ENCODE peak calls at places on chromosomes 16 and 17, in four cellular contexts. L is HepG2, O is HCT116, T is Panc1. E is an unnamed sample.

GRCh38 chr17:55273579-55274370 is 9.0 kb downstream of the HLF start:
- DNase-seq in L (no peak), O (no peak), T (no peak), E (no peak)

GRCh38 chr17:82737981-82738877 is 2.8 kb downstream of the FN3K start:
- DNase-seq in L (peak; percentile 98), O (no peak), T (no peak), E (peak; percentile 52)

GRCh38 chr17:80649672-80650338 is 105.2 kb downstream of the RPTOR start:
- DNase-seq in L (peak; percentile 77), O (peak; percentile 63), T (no peak), E (peak; percentile 74)

GRCh38 chr17:19727466-19728113 is 11.2 kb upstream of the SLC47A2 start:
- DNase-seq in L (no peak), O (no peak), T (no peak), E (no peak)

GRCh38 chr17:10119203-10120112 is 78.9 kb downstream of the GAS7 start:
- DNase-seq in L (no peak), O (peak; percentile 90), T (no peak), E (no peak)

GRCh38 chr17:47265983-47266541 is 12.4 kb downstream of the ITGB3 start:
- DNase-seq in L (peak; percentile 48), O (no peak), T (no peak), E (peak; percentile 57)

GRCh38 chr16:10080031-10080772 is 102.0 kb downstream of the GRIN2A start:
- DNase-seq in L (no peak), O (peak; percentile 15), T (peak; percentile 38), E (peak; percentile 14)

GRCh38 chr17:77076046-77076882 is 64.5 kb upstream of the SEC14L1 start:
- DNase-seq in L (no peak), O (no peak), T (no peak), E (no peak)

GRCh38 chr16:66953462-66954096 is 7.5 kb upstream of the CES3 start:
- DNase-seq in L (no peak), O (no peak), T (no peak), E (no peak)

GRCh38 chr16:26382607-26383006 is 684.1 kb upstream of the C16orf82 start:
- DNase-seq in L (no peak), O (no peak), T (no peak), E (no peak)

GRCh38 chr16:51880776-51881175 is 666.2 kb downstream of the TOX3 start:
- DNase-seq in L (no peak), O (no peak), T (peak; percentile 78), E (no peak)

GRCh38 chr16:86252596-86252995 is 257.7 kb upstream of the FOXF1 start:
- DNase-seq in L (no peak), O (peak; percentile 42), T (no peak), E (peak; percentile 46)

GRCh38 chr16:819336-819735 is 18.8 kb upstream of the GNG13 start:
- DNase-seq in L (no peak), O (no peak), T (no peak), E (no peak)

GRCh38 chr16:50626868-50627267 is 54.2 kb downstream of the SNX20 start:
- DNase-seq in L (no peak), O (no peak), T (no peak), E (no peak)

GRCh38 chr16:50625374-50625773 is 55.7 kb downstream of the SNX20 start:
- DNase-seq in L (no peak), O (no peak), T (no peak), E (no peak)

GRCh38 chr16:50628156-50628802 is 52.8 kb downstream of the SNX20 start:
- DNase-seq in L (no peak), O (no peak), T (no peak), E (no peak)

GRCh38 chr16:50629334-50629733 is 51.8 kb downstream of the SNX20 start:
- DNase-seq in L (no peak), O (no peak), T (no peak), E (no peak)

DNA sequence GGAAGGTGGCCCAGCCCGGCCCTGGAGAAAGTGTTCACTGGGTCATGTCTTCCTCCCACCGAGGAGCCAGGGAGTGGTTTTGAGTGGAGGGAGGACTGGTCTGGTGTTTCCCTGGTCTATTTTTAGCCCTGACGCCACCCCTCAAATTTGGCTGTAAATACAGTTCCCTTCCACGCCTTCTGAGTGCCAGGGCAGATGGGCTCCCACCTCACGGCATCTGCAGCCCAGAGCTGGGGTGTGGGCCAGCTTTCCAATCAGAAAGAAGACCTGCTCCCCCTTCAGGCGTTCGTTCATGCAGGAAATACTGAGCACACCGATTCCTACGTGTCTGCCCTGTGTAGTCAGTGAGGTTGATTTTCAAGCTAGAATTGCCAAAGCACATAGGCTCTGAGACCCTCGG is 53.7 kb downstream of the SNX20 start:
- DNase-seq in L (no peak), O (no peak), T (no peak), E (no peak)
- TF ChIP-seq TCF7L2 in L (no peak), O (no peak), T (no peak), E (no peak)

DNA sequence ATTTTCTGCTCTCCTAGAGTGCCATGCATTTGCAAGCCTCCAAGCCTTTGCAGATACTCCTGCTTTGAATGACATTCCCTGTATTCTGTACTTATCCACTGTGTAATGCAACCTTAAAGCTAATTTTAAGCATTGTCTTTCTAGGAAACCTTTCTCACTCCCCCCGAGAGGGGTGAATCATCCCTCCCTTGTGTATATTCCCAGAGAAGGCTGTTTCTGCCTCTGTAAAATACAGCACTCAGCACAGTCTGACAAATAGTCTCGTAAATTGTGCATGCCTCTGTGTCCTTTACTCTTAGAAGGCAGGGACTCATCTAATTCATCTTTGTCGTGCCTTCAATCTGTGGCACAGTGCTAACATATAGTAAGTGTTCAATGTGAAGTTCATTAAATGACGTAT is 200.8 kb downstream of the CA10 start:
- DNase-seq in L (no peak), O (no peak), T (no peak), E (no peak)
- TF ChIP-seq REST in L (no peak), O (no peak), T (no peak), E (no peak)

DNA sequence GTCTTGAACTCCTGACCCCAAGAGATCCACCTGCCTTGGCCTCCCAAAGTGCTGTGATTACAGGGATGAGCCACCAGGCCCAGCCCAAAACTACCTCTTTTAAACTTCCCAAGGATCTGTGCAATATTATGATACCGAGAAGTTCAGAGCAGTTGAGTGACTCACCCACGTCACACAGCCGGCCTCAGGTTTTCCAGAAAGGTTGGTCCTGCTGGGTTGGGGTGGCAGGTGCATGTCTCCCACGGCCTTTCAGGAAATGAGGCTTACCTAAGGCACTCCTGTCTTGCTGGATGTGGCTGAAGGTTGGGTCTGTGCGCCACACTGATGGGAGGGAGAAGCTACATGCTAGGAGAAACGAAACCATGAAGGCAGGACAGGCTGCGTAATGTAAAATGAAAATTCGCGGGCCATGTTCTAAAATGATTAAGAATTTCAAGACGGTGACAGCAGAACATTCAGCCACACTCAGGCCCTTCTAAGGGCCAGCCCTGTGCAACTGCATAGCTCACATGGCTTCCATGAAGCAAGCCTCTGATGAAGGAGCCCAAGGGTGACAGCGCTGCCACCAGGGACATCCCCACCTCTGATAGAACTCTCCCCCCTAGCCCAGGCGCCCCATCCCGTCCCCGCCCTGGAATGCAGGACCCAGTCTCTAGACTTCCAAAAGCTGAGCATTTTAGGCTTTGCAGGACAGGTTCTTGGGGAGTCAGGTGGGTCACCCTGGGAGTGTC is 6.6 kb upstream of the GLIS2 start:
- DNase-seq in L (no peak), O (no peak), T (no peak), E (no peak)
- TF ChIP-seq TCF7L2 in L (no peak), O (no peak), T (no peak), E (no peak)

GRCh38 chr17:27569257-27569722 is 61.7 kb upstream of the LGALS9 start:
- DNase-seq in L (no peak), O (no peak), T (no peak), E (peak; percentile 93)
- TF ChIP-seq REST in L (no peak), O (no peak), T (no peak), E (no peak)

GRCh38 chr17:60134396-60135159 is 15.2 kb upstream of the CA4 start:
- DNase-seq in L (no peak), O (no peak), T (no peak), E (peak; percentile 69)
- TF ChIP-seq TCF7L2 in L (no peak), O (no peak), T (no peak), E (no peak)

GRCh38 chr17:35359396-35359795 is 14.0 kb downstream of the SLFN11 start:
- DNase-seq in L (no peak), O (no peak), T (no peak), E (no peak)
- TF ChIP-seq REST in L (peak; percentile 78), O (peak; percentile 30), T (peak; percentile 79), E (no peak)

GRCh38 chr17:68289473-68289872 is 1.5 kb downstream of the SLC16A6 start:
- DNase-seq in L (no peak), O (no peak), T (no peak), E (no peak)

GRCh38 chr17:68290268-68290954 is 516 bp downstream of the SLC16A6 start:
- DNase-seq in L (no peak), O (no peak), T (no peak), E (no peak)

GRCh38 chr17:68288375-68288774 is 2.6 kb downstream of the SLC16A6 start:
- DNase-seq in L (no peak), O (no peak), T (no peak), E (peak; percentile 44)

GRCh38 chr17:68289936-68290267 is 1.0 kb downstream of the SLC16A6 start:
- DNase-seq in L (no peak), O (no peak), T (no peak), E (no peak)

GRCh38 chr17:68288804-68289203 is 2.1 kb downstream of the SLC16A6 start:
- DNase-seq in L (no peak), O (no peak), T (no peak), E (no peak)
- TF ChIP-seq TCF7L2 in L (no peak), O (no peak), T (no peak), E (no peak)

DNA sequence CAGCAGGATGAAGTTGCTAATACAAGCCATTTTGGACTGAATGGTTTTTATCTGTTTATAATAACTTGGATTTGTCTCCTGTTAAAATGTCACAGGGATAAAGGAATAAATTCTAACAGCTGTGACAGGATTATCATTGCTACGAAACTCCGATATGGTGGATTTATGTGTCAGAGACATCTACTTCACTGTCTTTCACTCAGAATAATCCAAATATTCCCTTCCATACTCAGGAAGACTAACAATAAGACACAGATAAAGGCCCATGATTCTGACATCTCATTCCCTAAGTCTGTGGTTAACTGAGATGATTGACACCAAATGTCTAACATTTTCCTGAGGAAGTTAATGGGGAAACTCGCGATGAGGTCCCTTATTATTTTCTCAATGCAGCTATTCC is 529.9 kb upstream of the GOT2 start:
- DNase-seq in L (no peak), O (no peak), T (no peak), E (no peak)
- TF ChIP-seq REST in L (no peak), O (no peak), T (no peak), E (no peak)

DNA sequence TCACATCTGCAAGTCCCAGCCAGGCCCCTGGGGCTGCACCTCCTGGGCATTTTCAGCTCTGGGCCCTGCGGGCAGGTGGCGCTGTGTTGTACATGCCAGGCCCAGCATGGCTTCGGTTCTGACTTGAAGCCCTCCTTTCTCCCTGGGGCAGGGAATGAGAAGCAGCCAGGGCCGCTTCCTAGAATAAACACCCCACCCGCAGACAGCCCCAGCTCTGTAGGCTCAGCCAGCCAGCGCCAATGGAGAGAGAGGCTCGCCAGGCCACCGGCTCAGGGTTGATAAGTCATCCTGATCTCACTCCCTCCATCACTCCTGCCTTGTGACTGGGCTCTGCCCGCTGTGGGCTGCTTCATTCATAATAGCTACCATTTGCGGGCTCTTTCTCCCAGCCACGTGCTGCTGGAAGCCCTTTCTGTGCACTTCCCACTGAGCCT is 6.0 kb upstream of the GLIS2 start:
- DNase-seq in L (peak; percentile 67), O (peak; percentile 61), T (no peak), E (no peak)
- TF ChIP-seq TCF7L2 in L (no peak), O (no peak), T (no peak), E (no peak)

GRCh38 chr16:81517630-81518438 is 73.2 kb downstream of the CMIP start:
- DNase-seq in L (no peak), O (no peak), T (no peak), E (no peak)
- TF ChIP-seq REST in L (no peak), O (no peak), T (no peak), E (no peak)